ENCODE peak calls at places on chromosomes 6 and 20, in six cellular contexts. G is psoas muscle; M is CD8-positive, alpha-beta T cell; J is heart right ventricle; Q is right lobe of liver; P is body of pancreas. H is an unnamed sample.
A peak's percentile ranks its signal among the peaks of the same experiment; 100 is the strongest.

GRCh38 chr6:138638626-138639025 is 134.9 kb upstream of the CCDC28A start:
- DNase-seq in G (no peak), M (no peak), J (no peak), Q (no peak), P (no peak), H (no peak)

GRCh38 chr20:8388146-8388545 is 256.1 kb downstream of the PLCB1 start:
- DNase-seq in G (no peak), M (no peak), J (no peak), Q (no peak), P (no peak), H (no peak)

GRCh38 chr6:101396552-101397173 is 3.2 kb downstream of the GRIK2 start:
- DNase-seq in G (peak; percentile 46), M (peak; percentile 21), J (peak; percentile 52), Q (peak; percentile 58), P (peak; percentile 57), H (no peak)

GRCh38 chr6:3031857-3032256 is 32.2 kb downstream of the NQO2 start:
- DNase-seq in G (no peak), M (no peak), J (no peak), Q (no peak), P (no peak), H (no peak)

GRCh38 chr6:14784596-14785360 is 461.1 kb upstream of the JARID2 start:
- DNase-seq in G (no peak), M (no peak), J (no peak), Q (no peak), P (no peak), H (no peak)

GRCh38 chr6:15952231-15953151 is 176.4 kb upstream of the MYLIP start:
- DNase-seq in G (no peak), M (no peak), J (no peak), Q (no peak), P (no peak), H (no peak)

GRCh38 chr20:44204156-44204831 is 6.3 kb downstream of the OSER1 start:
- DNase-seq in G (no peak), M (no peak), J (no peak), Q (no peak), P (peak; percentile 69), H (no peak)

GRCh38 chr6:104019075-104019474 is 840.6 kb downstream of the HACE1 start:
- DNase-seq in G (peak; percentile 14), M (no peak), J (no peak), Q (no peak), P (no peak), H (no peak)

GRCh38 chr20:38117635-38118034 is 47.4 kb downstream of the TGM2 start:
- DNase-seq in G (no peak), M (no peak), J (no peak), Q (no peak), P (no peak), H (no peak)

GRCh38 chr6:29834564-29835436 is 7.2 kb downstream of the HLA-G start:
- DNase-seq in G (peak; percentile 36), M (peak; percentile 61), J (no peak), Q (peak; percentile 47), P (peak; percentile 34), H (no peak)

GRCh38 chr6:168452685-168453377 is 11.8 kb downstream of the SMOC2 start:
- DNase-seq in G (no peak), M (no peak), J (no peak), Q (no peak), P (no peak), H (no peak)

GRCh38 chr6:11622156-11622555 is 84.6 kb downstream of the TMEM170B start:
- DNase-seq in G (no peak), M (no peak), J (no peak), Q (no peak), P (no peak), H (no peak)

GRCh38 chr6:146770965-146771735 is 172.4 kb downstream of the ADGB start:
- DNase-seq in G (peak; percentile 71), M (peak; percentile 41), J (peak; percentile 58), Q (peak; percentile 31), P (peak; percentile 19), H (peak; percentile 66)

GRCh38 chr6:150418825-150419594 is 50.2 kb downstream of the IYD start:
- DNase-seq in G (peak; percentile 76), M (peak; percentile 50), J (peak; percentile 72), Q (peak; percentile 71), P (peak; percentile 64), H (peak; percentile 78)

GRCh38 chr6:136719280-136720044 is 72.8 kb downstream of the MAP3K5 start:
- DNase-seq in G (no peak), M (no peak), J (no peak), Q (no peak), P (no peak), H (no peak)

GRCh38 chr20:1847780-1848179 is 47.4 kb upstream of the SIRPA start:
- DNase-seq in G (no peak), M (no peak), J (no peak), Q (no peak), P (no peak), H (no peak)

GRCh38 chr20:10263385-10264165 is 44.9 kb downstream of the SNAP25 start:
- DNase-seq in G (no peak), M (no peak), J (no peak), Q (peak; percentile 22), P (no peak), H (no peak)

GRCh38 chr6:88248709-88249321 is 82.7 kb upstream of the CNR1 start:
- DNase-seq in G (no peak), M (no peak), J (no peak), Q (no peak), P (no peak), H (no peak)

GRCh38 chr6:48080227-48081009 is 30.6 kb downstream of the PTCHD4 start:
- DNase-seq in G (no peak), M (no peak), J (no peak), Q (no peak), P (no peak), H (no peak)

GRCh38 chr20:21509597-21510331 is 4.1 kb downstream of the NKX2-2 start:
- DNase-seq in G (no peak), M (peak; percentile 10), J (no peak), Q (no peak), P (no peak), H (peak; percentile 37)

GRCh38 chr20:1965520-1966278 is 28.2 kb downstream of the PDYN start:
- DNase-seq in G (peak; percentile 86), M (peak; percentile 75), J (peak; percentile 71), Q (peak; percentile 77), P (peak; percentile 61), H (peak; percentile 75)

GRCh38 chr6:158611600-158612041 is 32.9 kb downstream of the DYNLT1 start:
- DNase-seq in G (no peak), M (no peak), J (no peak), Q (no peak), P (peak; percentile 15), H (no peak)

GRCh38 chr20:31595654-31596411 is 9.3 kb upstream of the ID1 start:
- DNase-seq in G (peak; percentile 83), M (no peak), J (peak; percentile 89), Q (peak; percentile 63), P (peak; percentile 45), H (peak; percentile 90)

GRCh38 chr20:58463231-58463630 is 52.0 kb downstream of the APCDD1L start:
- DNase-seq in G (no peak), M (no peak), J (no peak), Q (no peak), P (no peak), H (no peak)

GRCh38 chr6:160973856-160974255 is 17.7 kb upstream of the MAP3K4 start:
- DNase-seq in G (no peak), M (no peak), J (no peak), Q (no peak), P (no peak), H (no peak)

GRCh38 chr6:113774122-113774835 is 82.9 kb upstream of the MARCKS start:
- DNase-seq in G (no peak), M (no peak), J (no peak), Q (no peak), P (no peak), H (no peak)

GRCh38 chr6:170020041-170020583 is 268.7 kb downstream of the ERMARD start:
- DNase-seq in G (no peak), M (no peak), J (no peak), Q (no peak), P (no peak), H (no peak)
- H3K27ac ChIP-seq in G (no peak overlapping the region), M (no peak overlapping the region), J (peak overlapping the region; percentile 45), Q (no peak overlapping the region), P (no peak overlapping the region), H (no peak overlapping the region)

DNA sequence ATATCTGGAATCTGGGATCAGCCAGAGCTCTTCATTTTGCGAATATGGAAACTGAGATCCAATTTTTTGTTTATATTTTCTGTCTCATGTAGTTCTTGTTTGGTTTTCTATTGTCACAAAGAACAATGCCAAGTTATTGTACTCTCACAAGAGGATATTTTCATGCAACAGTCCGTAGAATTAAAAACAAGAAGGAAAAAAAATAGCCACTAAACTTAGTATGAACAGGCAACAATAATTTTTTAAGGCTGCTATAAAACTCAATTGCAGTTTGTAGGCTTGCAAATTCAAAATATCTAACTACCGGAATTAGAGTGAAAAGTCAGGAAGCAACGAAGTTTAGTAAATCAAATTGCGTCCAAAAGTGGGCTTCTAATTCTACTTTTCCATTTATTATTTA is 1.2 kb downstream of the POPDC3 start:
- DNase-seq in G (no peak), M (no peak), J (no peak), Q (no peak), P (no peak), H (no peak)
- H3K9me3 ChIP-seq in G (no peaks in the 10 kb centered on the region), M (no peaks in the 10 kb centered on the region), J (peaks cover 5% of the 10 kb centered on the region), Q (no peaks in the 10 kb centered on the region), P (no peaks in the 10 kb centered on the region), H (no peaks in the 10 kb centered on the region)

DNA sequence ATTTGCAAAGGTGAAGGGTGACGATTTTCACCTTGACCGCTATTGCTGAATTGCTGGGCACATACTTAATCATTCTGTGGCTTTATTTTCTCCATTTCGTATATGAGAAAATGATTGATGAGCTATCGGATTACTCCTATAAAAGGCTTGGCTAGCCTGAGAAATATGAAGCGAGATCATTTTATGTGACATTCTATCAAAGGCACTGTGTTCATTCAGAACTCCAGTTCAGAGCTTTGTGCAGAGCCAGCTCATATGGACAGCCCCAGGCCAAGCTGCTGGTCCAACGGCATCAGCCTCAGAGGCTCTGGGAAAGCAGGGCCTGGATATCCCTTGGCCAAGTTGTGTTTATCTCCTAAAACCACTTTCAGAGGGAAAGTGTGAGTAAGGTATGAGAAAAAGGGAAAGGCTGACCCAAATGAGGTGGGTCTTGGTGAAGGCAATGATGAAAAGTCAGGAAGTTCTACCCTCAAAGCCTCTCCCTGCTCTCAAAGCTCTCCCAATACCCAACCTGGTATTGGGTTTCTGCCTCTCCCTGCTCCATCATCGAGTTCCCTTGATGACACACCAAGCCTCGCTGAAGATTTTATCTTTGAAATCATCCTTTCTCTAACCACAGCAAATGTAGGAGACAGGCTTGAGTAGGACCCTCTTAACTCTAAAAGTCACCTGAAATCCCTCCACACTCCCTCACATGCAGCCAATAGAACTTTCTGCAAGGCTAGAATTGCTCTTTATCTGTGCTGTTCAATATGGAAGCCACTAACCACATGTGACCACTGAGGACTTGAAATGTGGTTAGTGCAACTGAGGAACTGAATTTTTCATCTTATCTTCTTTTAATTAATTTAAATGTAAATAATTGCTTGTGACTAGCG is 50.5 kb downstream of the GFOD1 start:
- DNase-seq in G (no peak), M (no peak), J (no peak), Q (no peak), P (no peak), H (no peak)
- TF ChIP-seq CTCF in G (no peak), M (no peak), J (no peak), Q (no peak), P (no peak), H (no peak)

DNA sequence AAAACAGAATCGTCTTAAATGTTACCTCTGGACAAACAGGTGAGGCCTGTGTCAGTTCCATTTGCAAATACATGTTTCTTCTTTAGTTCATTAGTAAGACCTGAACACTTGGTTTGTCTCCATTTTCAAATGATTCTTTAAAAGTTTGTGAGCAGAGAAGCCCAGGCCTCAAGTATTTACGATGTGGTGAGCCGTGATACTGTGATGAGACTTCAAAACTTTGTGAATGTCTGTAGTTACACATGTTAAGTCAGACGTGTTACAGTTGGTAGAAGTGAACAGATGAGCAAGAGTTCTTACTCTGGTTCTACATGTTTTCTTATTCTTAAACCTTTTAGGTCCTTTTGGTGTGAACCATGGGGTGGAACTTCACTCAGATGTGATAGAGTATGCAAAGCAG is 8.5 kb downstream of the PCMTD2 start:
- DNase-seq in G (no peak), M (no peak), J (no peak), Q (no peak), P (no peak), H (no peak)
- H3K27ac ChIP-seq in G (no peak overlapping the region), M (no peak overlapping the region), J (no peak overlapping the region), Q (no peak overlapping the region), P (no peak overlapping the region), H (no peak overlapping the region)

H was measured in lower lobe of right lung.